ENCODE peak calls at places on chromosomes 16 and 17, in ten cellular contexts. L is AG09309; P is activated B cell treated with CpG ODN at 0.5 μM for 24 hours; G is posterior vena cava; W is midbrain; Y is lower lobe of right lung; V is amniotic stem cell; K is activated CD8-positive, alpha-beta memory T cell treated with anti-CD3 and anti-CD28 coated beads for 24 hours; H is AG10803; Q is HFF-Myc. M is an unnamed sample.

GRCh38 chr16:75750516-75750915 is 24.2 kb upstream of the CPHXL start:
- DNase-seq in L (no peak), Y (no peak), Q (no peak), W (no peak), V (no peak), P (no peak), H (no peak), K (no peak), G (no peak), M (no peak)

GRCh38 chr17:51045616-51046526 is 74.8 kb downstream of the SPAG9 start:
- DNase-seq in W (peak; percentile 49), G (no peak), P (no peak), H (peak; percentile 43), V (no peak), Y (no peak), L (no peak), Q (no peak), K (no peak), M (no peak)

GRCh38 chr16:86479419-86479818 is 30.9 kb upstream of the FOXF1 start:
- DNase-seq in W (no peak), K (no peak), Q (peak; percentile 71), H (peak; percentile 17), L (no peak), Y (no peak), P (no peak), V (no peak), G (no peak), M (no peak)

GRCh38 chr17:72510454-72511016 is 389.7 kb downstream of the SOX9 start:
- DNase-seq in W (peak; percentile 26), V (no peak), P (no peak), G (no peak), Q (no peak), K (no peak), L (no peak), Y (no peak), H (peak; percentile 8), M (no peak)

GRCh38 chr16:20674684-20675487 is 22.6 kb downstream of the ACSM1 start:
- DNase-seq in W (no peak), L (no peak), H (no peak), P (no peak), Q (no peak), Y (no peak), V (no peak), G (no peak), K (no peak), M (no peak)

GRCh38 chr17:8324913-8325312 is 14.7 kb upstream of the ODF4 start:
- DNase-seq in L (no peak), Y (no peak), W (no peak), P (no peak), V (no peak), K (no peak), G (no peak), Q (no peak), H (no peak), M (no peak)

GRCh38 chr16:27174798-27175197 is 28.5 kb upstream of the KDM8 start:
- DNase-seq in Y (no peak), G (no peak), L (no peak), W (no peak), H (peak; percentile 52), K (no peak), Q (peak; percentile 9), V (no peak), P (no peak), M (no peak)

GRCh38 chr17:80539022-80539421 is 5.6 kb upstream of the RPTOR start:
- DNase-seq in W (no peak), Y (no peak), H (no peak), Q (no peak), V (no peak), P (no peak), L (no peak), K (no peak), G (no peak), M (no peak)

GRCh38 chr17:50153650-50154575 is 3.4 kb upstream of the PPP1R9B start:
- DNase-seq in V (no peak), Y (no peak), P (no peak), L (no peak), W (no peak), Q (no peak), G (peak; percentile 90), K (no peak), H (no peak), M (no peak)

GRCh38 chr17:7711356-7711755 is 6.2 kb upstream of the DNAH2 start:
- DNase-seq in H (no peak), G (peak; percentile 22), Q (no peak), P (no peak), Y (no peak), W (no peak), V (no peak), K (no peak), L (no peak), M (no peak)

GRCh38 chr16:84907575-84907974 is 87.8 kb downstream of the CRISPLD2 start:
- DNase-seq in G (no peak), V (no peak), L (peak; percentile 55), H (peak; percentile 61), P (no peak), K (no peak), Q (no peak), W (peak; percentile 4), Y (no peak), M (no peak)

GRCh38 chr16:47139561-47140185 is 4.1 kb downstream of the NETO2 start:
- DNase-seq in Y (no peak), L (no peak), K (no peak), P (no peak), G (no peak), W (no peak), V (no peak), Q (no peak), H (no peak), M (peak; percentile 16)

GRCh38 chr16:79089735-79090284 is 510.7 kb downstream of the MAF start:
- DNase-seq in P (no peak), V (no peak), Q (no peak), W (peak; percentile 6), H (no peak), G (no peak), L (no peak), K (peak; percentile 71), Y (no peak), M (no peak)

GRCh38 chr16:81737885-81738536 is 41.1 kb upstream of the PLCG2 start:
- DNase-seq in W (peak; percentile 79), K (peak; percentile 93), Q (peak; percentile 44), V (peak; percentile 57), P (peak; percentile 75), G (peak; percentile 90), L (peak; percentile 16), Y (peak; percentile 82), H (peak; percentile 51), M (peak; percentile 50)